ENCODE peak calls at places on chromosomes 5 and 9, in nine cellular contexts. A, B, F, R, I, N, G, S and D are unnamed samples.

GRCh38 chr5:91556-92263 is at the start of gene PLEKHG4B:
- DNase-seq in G (no peak), I (peak; percentile 37), N (no peak), A (no peak), S (no peak), F (no peak), R (no peak), B (no peak), D (no peak)

GRCh38 chr9:92504881-92505280 is 22.6 kb upstream of the ASPN start:
- DNase-seq in R (no peak), F (no peak), G (no peak), A (peak; percentile 35), N (no peak), B (no peak), S (no peak), I (no peak), D (no peak)

GRCh38 chr5:172798422-172799215 is 27.6 kb upstream of the DUSP1 start:
- DNase-seq in B (peak; percentile 69), N (no peak), G (peak; percentile 65), I (no peak), S (no peak), A (peak; percentile 94), R (no peak), F (peak; percentile 45), D (no peak)

GRCh38 chr5:34789021-34789531 is 49.9 kb upstream of the TTC23L start:
- DNase-seq in R (no peak), S (no peak), N (peak; percentile 13), B (peak; percentile 29), A (peak; percentile 47), G (peak; percentile 26), I (peak; percentile 30), F (no peak), D (peak; percentile 6)

GRCh38 chr5:107948377-107948776 is 277.6 kb upstream of the EFNA5 start:
- DNase-seq in S (no peak), R (no peak), N (no peak), B (no peak), G (no peak), F (no peak), I (no peak), A (no peak), D (no peak)

GRCh38 chr9:130217838-130218237 is 45.6 kb downstream of the NCS1 start:
- DNase-seq in S (no peak), F (no peak), A (no peak), B (no peak), R (no peak), I (no peak), N (no peak), G (no peak), D (no peak)

GRCh38 chr9:12818431-12819000 is 43.7 kb downstream of the LURAP1L start:
- DNase-seq in G (no peak), S (no peak), A (peak; percentile 34), F (peak; percentile 60), R (no peak), B (peak; percentile 76), N (no peak), I (no peak), D (no peak)

GRCh38 chr9:87099383-87099782 is 152.1 kb upstream of the GAS1 start:
- DNase-seq in I (no peak), G (no peak), F (no peak), R (no peak), S (no peak), A (no peak), B (no peak), N (no peak), D (no peak)

GRCh38 chr5:170268884-170269283 is 28.7 kb downstream of the LCP2 start:
- DNase-seq in R (no peak), B (no peak), N (no peak), F (no peak), S (no peak), A (no peak), I (no peak), G (no peak), D (no peak)

GRCh38 chr5:176888016-176888864 is 10.9 kb downstream of the HK3 start:
- DNase-seq in A (no peak), B (no peak), R (no peak), F (no peak), N (peak; percentile 1), G (peak; percentile 8), I (no peak), S (no peak), D (no peak)

GRCh38 chr5:88602584-88602983 is 280.4 kb downstream of the MEF2C start:
- DNase-seq in F (peak; percentile 11), G (no peak), A (no peak), N (no peak), S (no peak), I (no peak), R (no peak), B (peak; percentile 44), D (peak; percentile 42)

DNA sequence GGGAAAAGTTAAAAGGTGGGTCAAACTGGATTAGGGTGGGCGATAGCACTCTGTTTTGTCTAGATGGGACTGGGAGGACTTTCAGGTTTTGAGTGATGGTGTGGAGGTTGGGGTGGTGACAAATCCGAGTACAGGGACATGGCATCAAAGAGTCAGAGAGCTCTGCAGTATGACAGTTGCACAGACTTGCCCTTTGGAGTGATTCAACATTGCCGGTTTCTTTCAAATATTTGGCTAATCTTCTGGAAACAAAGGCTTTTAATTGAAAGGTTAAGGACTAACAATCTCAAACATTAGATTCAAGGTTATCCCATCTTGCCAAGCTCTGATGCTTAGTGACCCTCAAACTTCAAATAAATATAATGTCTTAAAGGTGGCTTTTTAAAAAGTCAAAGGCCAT is 11.8 kb downstream of the DAB2 start:
- DNase-seq in G (no peak), B (no peak), F (no peak), I (no peak), S (no peak), R (no peak), N (no peak), A (no peak), D (no peak)
- TF ChIP-seq POLR2A in G (no peak), B (no peak), F (no peak), I (no peak), S (no peak), R (no peak), N (no peak), A (no peak), D (no peak)

GRCh38 chr5:140345919-140346347 is 470 bp downstream of the HBEGF start:
- DNase-seq in B (peak; percentile 51), S (peak; percentile 53), A (peak; percentile 66), N (peak; percentile 87), I (no peak), R (no peak), G (peak; percentile 76), F (peak; percentile 60), D (no peak)

GRCh38 chr5:140347382-140347781 is 979 bp upstream of the HBEGF start:
- DNase-seq in G (no peak), N (peak; percentile 49), F (no peak), R (no peak), B (no peak), I (no peak), A (no peak), S (no peak), D (no peak)

GRCh38 chr5:140348104-140348503 is 1.7 kb upstream of the HBEGF start:
- DNase-seq in G (no peak), I (no peak), B (no peak), F (peak; percentile 75), A (no peak), S (no peak), N (peak; percentile 20), R (no peak), D (no peak)

GRCh38 chr5:140344683-140345423 is 1.6 kb downstream of the HBEGF start:
- DNase-seq in A (peak; percentile 57), B (no peak), G (no peak), I (no peak), F (peak; percentile 42), N (peak; percentile 82), S (no peak), R (no peak), D (no peak)

DNA sequence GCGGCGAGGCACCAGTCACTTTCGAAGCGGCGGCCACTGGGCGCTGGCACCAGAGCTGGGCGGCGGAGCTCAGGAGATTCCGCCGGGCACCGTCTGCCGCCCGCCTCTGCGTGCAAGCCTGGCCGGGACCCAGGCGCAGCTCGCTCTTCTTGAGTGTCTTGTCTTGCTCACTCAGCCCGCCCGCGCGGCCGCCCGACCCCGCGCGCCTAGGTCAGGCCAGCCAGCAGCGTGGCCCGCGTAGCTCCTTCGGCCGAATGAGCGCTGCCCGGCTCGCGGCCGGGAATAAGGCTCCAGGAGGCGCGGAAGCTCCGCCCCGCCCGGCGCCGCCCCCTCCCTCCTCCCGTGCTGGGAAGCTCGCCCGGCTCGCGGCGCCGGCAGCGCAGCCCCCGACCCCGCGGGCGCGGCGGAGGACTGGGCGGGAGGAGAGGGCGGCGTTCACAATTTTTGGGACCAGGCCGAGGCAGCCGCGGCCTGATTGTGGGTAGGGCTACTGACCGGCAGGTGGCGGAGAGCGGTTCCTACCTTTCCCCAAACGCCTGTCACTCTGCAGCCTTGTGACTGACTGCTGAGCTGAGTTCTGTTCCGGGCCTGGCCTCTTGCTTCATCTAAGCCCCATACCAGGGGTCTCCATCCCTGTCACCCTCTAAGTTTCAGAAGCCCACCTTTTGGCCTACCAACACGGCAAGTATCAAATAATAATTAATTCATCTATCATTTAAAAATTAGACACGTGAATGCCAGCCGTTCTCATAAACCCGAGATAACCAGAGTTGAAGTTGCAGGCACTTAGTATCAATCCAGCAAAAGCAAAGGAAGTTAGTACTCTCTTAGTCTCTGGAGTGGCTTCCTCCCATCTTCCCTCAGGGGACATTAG is at the start of gene HBEGF:
- DNase-seq in F (peak; percentile 90), S (peak; percentile 72), R (no peak), A (peak; percentile 63), G (peak; percentile 90), B (peak; percentile 69), I (peak; percentile 62), N (peak; percentile 88), D (peak; percentile 78)
- TF ChIP-seq POLR2A in F (peak; percentile 89), S (peak; percentile 46), R (peak; percentile 92), A (peak; percentile 98), G (peak; percentile 98), B (peak; percentile 95), I (no peak), N (peak; percentile 97), D (no peak)

GRCh38 chr9:70413798-70414775 is at the start of gene KLF9:
- DNase-seq in A (peak; percentile 97), S (peak; percentile 69), R (peak; percentile 83), B (peak; percentile 94), G (peak; percentile 97), F (peak; percentile 95), N (peak; percentile 98), I (peak; percentile 98), D (peak; percentile 95)
- TF ChIP-seq POLR2A in A (peak; percentile 97), S (no peak), R (peak; percentile 96), B (peak; percentile 28), G (peak; percentile 97), F (peak; percentile 99), N (no peak), I (peak; percentile 94), D (peak; percentile 98)

DNA sequence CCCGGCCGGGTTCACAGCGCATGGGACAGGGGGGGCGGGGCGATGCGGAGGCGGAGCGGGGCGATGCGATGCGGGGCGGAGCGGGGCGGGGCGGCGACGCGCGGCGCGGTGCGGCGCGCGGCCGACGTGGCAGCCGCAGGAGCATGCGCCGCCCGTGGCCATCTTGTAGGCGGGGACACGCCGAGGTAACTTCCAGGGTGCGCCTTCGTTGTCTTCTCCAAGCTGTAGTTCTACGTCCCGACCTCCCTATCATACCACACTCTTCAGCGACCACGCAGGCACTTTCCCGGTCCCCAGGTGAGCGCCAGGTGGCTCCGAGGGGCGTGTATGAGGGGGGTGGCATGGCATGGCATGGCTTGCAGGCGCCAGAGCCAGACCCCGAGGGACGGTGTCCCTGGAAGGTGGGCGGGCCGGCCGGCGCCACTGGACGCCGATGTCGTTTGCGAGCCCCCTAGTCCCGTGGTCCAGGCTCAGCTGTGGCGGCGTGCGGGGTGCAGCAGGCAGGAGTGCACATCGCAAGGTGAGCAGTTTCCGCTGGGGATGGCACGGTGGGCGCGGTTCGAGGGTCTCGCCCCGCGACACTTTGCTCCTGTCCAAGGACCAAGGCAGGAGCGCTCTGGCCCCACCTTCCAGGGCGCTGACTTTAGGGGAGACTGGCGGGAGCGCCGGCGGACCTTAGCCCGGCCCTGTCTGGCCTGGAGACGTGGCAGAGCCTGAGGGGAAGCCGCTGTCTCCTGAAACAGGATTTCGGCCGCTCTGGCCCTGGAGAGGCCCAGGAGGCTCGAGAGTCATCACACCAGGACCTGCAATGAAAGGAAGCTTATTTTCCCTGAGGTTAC is at the start of gene PRRC1:
- DNase-seq in G (peak; percentile 86), F (peak; percentile 89), R (peak; percentile 28), I (peak; percentile 68), N (peak; percentile 67), A (peak; percentile 81), S (peak; percentile 53), B (peak; percentile 86), D (peak; percentile 90)
- TF ChIP-seq POLR2A in G (peak; percentile 78), F (peak; percentile 77), R (peak; percentile 41), I (no peak), N (peak; percentile 63), A (peak; percentile 73), S (peak; percentile 85), B (peak; percentile 94), D (peak; percentile 78)